ENCODE peak calls at places on chromosome 21, in seven cellular contexts. A, P, N, D, S, V and K are unnamed samples.

GRCh38 chr21:27422435-27422834 is 455.5 kb upstream of the ADAMTS5 start:
- DNase-seq in A (no peak), P (no peak), N (no peak), D (no peak), S (no peak), V (no peak), K (no peak)

GRCh38 chr21:37767984-37768383 is 148.3 kb downstream of the KCNJ6 start:
- DNase-seq in A (no peak), P (no peak), N (no peak), D (no peak), S (no peak), V (no peak), K (no peak)

GRCh38 chr21:35921471-35921870 is 138.9 kb downstream of the SETD4 start:
- DNase-seq in A (no peak), P (no peak), N (no peak), D (no peak), S (no peak), V (no peak), K (no peak)

GRCh38 chr21:35932232-35932911 is 128.0 kb downstream of the SETD4 start:
- DNase-seq in A (peak), P (peak), N (no peak), D (peak), S (peak), V (peak), K (no peak)

GRCh38 chr21:38773108-38774061 is 32.3 kb upstream of the ETS2 start:
- DNase-seq in A (peak), P (peak), N (no peak), D (no peak), S (no peak), V (peak), K (no peak)

GRCh38 chr21:45461369-45461750 is 56.4 kb downstream of the COL18A1 start:
- DNase-seq in A (no peak), P (no peak), N (no peak), D (peak), S (no peak), V (no peak), K (no peak)

GRCh38 chr21:45291613-45292398 is 4.1 kb upstream of the POFUT2 start:
- DNase-seq in A (no peak), P (no peak), N (peak), D (no peak), S (no peak), V (no peak), K (peak)

GRCh38 chr21:37536616-37537278 is 170.2 kb downstream of the DYRK1A start:
- DNase-seq in A (no peak), P (no peak), N (no peak), D (no peak), S (no peak), V (no peak), K (no peak)

GRCh38 chr21:45846373-45847160 is 135.0 kb upstream of the COL6A1 start:
- DNase-seq in A (no peak), P (no peak), N (no peak), D (peak), S (no peak), V (peak), K (no peak)

GRCh38 chr21:25457411-25457810 is 149.9 kb downstream of the MRPL39 start:
- DNase-seq in A (peak), P (no peak), N (no peak), D (no peak), S (peak), V (peak), K (no peak)

GRCh38 chr21:45336870-45337269 is 49.2 kb upstream of the POFUT2 start:
- DNase-seq in A (no peak), P (no peak), N (no peak), D (peak), S (no peak), V (no peak), K (peak)

GRCh38 chr21:27362249-27362648 is 395.4 kb upstream of the ADAMTS5 start:
- DNase-seq in A (no peak), P (no peak), N (no peak), D (no peak), S (no peak), V (no peak), K (no peak)

GRCh38 chr21:19864456-19864855 is 1133.8 kb upstream of the NCAM2 start:
- DNase-seq in A (no peak), P (no peak), N (no peak), D (no peak), S (no peak), V (no peak), K (no peak)

GRCh38 chr21:36642777-36643176 is 56.1 kb upstream of the SIM2 start:
- DNase-seq in A (no peak), P (no peak), N (no peak), D (no peak), S (no peak), V (no peak), K (no peak)

GRCh38 chr21:32412998-32413504 is 545 bp downstream of the EVA1C start:
- DNase-seq in A (no peak), P (no peak), N (no peak), D (peak), S (no peak), V (peak), K (no peak)

GRCh38 chr21:38847556-38847955 is 41.8 kb downstream of the ETS2 start:
- DNase-seq in A (no peak), P (no peak), N (no peak), D (no peak), S (no peak), V (no peak), K (no peak)

GRCh38 chr21:44791993-44792392 is 9.6 kb downstream of the UBE2G2 start:
- DNase-seq in A (no peak), P (no peak), N (no peak), D (no peak), S (no peak), V (no peak), K (no peak)

GRCh38 chr21:32538147-32538792 is 47.1 kb downstream of the TCP10L start:
- DNase-seq in A (no peak), P (no peak), N (no peak), D (no peak), S (no peak), V (no peak), K (no peak)

GRCh38 chr21:36708512-36709029 is 9.7 kb downstream of the SIM2 start:
- DNase-seq in A (no peak), P (no peak), N (no peak), D (no peak), S (no peak), V (no peak), K (no peak)

GRCh38 chr21:36968414-36968813 is 1.9 kb upstream of the HLCS start:
- DNase-seq in A (no peak), P (no peak), N (no peak), D (no peak), S (no peak), V (no peak), K (no peak)

GRCh38 chr21:45521241-45521640 is 21.0 kb downstream of the SLC19A1 start:
- DNase-seq in A (no peak), P (no peak), N (no peak), D (no peak), S (no peak), V (no peak), K (no peak)

GRCh38 chr21:29130234-29130993 is at the start of gene MAP3K7CL:
- DNase-seq in A (peak), P (no peak), N (no peak), D (peak), S (no peak), V (peak), K (no peak)

GRCh38 chr21:26800455-26801454 is 44.5 kb downstream of the ADAMTS1 start:
- DNase-seq in A (no peak), P (no peak), N (no peak), D (peak), S (no peak), V (peak), K (no peak)

GRCh38 chr21:21897275-21897883 is 899.2 kb downstream of the NCAM2 start:
- DNase-seq in A (no peak), P (no peak), N (no peak), D (no peak), S (no peak), V (no peak), K (no peak)

GRCh38 chr21:45981641-45982255 is at the start of gene COL6A1:
- DNase-seq in A (no peak), P (no peak), N (peak), D (peak), S (no peak), V (peak), K (peak)

GRCh38 chr21:10425856-10426255 is 95.5 kb upstream of the TPTE start:
- DNase-seq in A (no peak), P (no peak), N (peak), D (no peak), S (no peak), V (no peak), K (no peak)

GRCh38 chr21:46006547-46007497 is 25.3 kb downstream of the COL6A1 start:
- DNase-seq in A (no peak), P (no peak), N (no peak), D (no peak), S (no peak), V (no peak), K (peak)

GRCh38 chr21:34737115-34737514 is 68.3 kb downstream of the CLIC6 start:
- DNase-seq in A (peak), P (no peak), N (no peak), D (no peak), S (no peak), V (no peak), K (no peak)
- H3K4me3 ChIP-seq in A (no peak), P (no peak), N (no peak), D (no peak), S (no peak), V (no peak), K (no peak)

GRCh38 chr21:15781986-15782385 is 52.2 kb downstream of the USP25 start:
- DNase-seq in A (no peak), P (no peak), N (no peak), D (no peak), S (no peak), V (no peak), K (no peak)
- H3K4me3 ChIP-seq in A (no peak), P (no peak), N (no peak), D (no peak), S (no peak), V (no peak), K (no peak)

GRCh38 chr21:31334648-31335121 is 9.4 kb downstream of the TIAM1 start:
- DNase-seq in A (no peak), P (no peak), N (no peak), D (no peak), S (no peak), V (no peak), K (no peak)

GRCh38 chr21:31337086-31337485 is 7.0 kb downstream of the TIAM1 start:
- DNase-seq in A (no peak), P (no peak), N (no peak), D (no peak), S (no peak), V (no peak), K (no peak)

GRCh38 chr21:31337991-31338891 is 5.8 kb downstream of the TIAM1 start:
- DNase-seq in A (no peak), P (no peak), N (no peak), D (no peak), S (no peak), V (no peak), K (no peak)

GRCh38 chr21:31335957-31336738 is 7.9 kb downstream of the TIAM1 start:
- DNase-seq in A (peak), P (no peak), N (no peak), D (no peak), S (no peak), V (peak), K (no peak)

GRCh38 chr21:31336739-31337040 is 7.4 kb downstream of the TIAM1 start:
- DNase-seq in A (no peak), P (no peak), N (no peak), D (no peak), S (no peak), V (no peak), K (no peak)
- H3K4me3 ChIP-seq in A (no peak), P (no peak), N (no peak), D (no peak), S (no peak), V (no peak), K (no peak)

DNA sequence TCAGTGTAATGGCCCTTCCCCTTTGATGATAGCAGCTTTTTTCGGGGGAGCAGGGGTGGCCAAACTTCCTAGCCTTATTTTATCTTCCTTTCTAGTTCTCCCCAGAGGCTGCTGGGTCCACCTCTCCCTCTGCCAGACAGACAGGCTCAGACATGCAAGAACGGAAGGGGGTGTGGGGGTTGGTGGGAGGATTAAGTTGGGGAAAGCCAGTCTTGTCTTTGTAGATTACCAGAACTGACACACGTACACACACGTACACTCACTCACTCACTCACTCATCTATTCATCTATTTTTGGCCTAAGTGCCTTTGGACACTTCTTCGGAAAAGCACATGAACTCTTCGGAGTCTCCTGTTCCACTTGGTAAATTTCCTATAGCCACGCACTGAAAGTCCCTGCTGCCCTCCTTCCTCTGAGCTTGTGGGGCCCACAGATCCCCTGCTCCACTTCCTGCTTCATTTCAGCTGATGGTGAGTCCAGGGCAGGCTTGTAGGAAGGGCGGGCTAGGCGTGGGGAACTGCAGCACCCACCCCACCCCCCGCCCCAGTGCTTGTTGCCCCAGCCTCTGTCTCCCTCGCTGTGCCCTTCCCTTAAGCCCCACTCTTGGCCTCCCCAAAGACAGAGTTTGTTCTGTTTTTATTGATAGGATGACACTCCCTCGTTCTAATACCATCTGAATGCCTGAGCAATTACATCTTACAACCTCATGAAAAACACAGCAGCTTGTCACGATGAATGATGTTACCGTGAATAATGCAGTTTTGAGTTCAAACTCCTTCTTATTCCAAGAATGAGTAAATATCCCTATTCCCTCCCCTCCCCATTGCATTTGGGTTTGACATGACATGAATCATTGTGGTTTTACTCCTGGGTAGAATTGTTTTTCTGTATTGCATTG is 60.7 kb upstream of the ATP5PO start:
- DNase-seq in A (peak), P (no peak), N (peak), D (peak), S (peak), V (peak), K (peak)
- H3K4me3 ChIP-seq in A (no peak), P (peak), N (peak), D (peak), S (peak), V (no peak), K (no peak)

GRCh38 chr21:41369915-41370839 is 8.3 kb downstream of the MX2 start:
- DNase-seq in A (no peak), P (no peak), N (no peak), D (peak), S (peak), V (no peak), K (no peak)
- H3K4me3 ChIP-seq in A (no peak), P (peak), N (no peak), D (peak), S (peak), V (no peak), K (peak)

GRCh38 chr21:41929248-41929647 is 24.6 kb downstream of the C2CD2 start:
- DNase-seq in A (no peak), P (no peak), N (no peak), D (no peak), S (no peak), V (no peak), K (peak)

GRCh38 chr21:41931041-41931451 is 22.8 kb downstream of the C2CD2 start:
- DNase-seq in A (no peak), P (no peak), N (no peak), D (no peak), S (no peak), V (peak), K (peak)

GRCh38 chr21:41927727-41928409 is 25.9 kb downstream of the C2CD2 start:
- DNase-seq in A (no peak), P (no peak), N (no peak), D (no peak), S (no peak), V (no peak), K (peak)

GRCh38 chr21:41926807-41927171 is 27.0 kb downstream of the C2CD2 start:
- DNase-seq in A (no peak), P (no peak), N (no peak), D (no peak), S (no peak), V (no peak), K (no peak)

DNA sequence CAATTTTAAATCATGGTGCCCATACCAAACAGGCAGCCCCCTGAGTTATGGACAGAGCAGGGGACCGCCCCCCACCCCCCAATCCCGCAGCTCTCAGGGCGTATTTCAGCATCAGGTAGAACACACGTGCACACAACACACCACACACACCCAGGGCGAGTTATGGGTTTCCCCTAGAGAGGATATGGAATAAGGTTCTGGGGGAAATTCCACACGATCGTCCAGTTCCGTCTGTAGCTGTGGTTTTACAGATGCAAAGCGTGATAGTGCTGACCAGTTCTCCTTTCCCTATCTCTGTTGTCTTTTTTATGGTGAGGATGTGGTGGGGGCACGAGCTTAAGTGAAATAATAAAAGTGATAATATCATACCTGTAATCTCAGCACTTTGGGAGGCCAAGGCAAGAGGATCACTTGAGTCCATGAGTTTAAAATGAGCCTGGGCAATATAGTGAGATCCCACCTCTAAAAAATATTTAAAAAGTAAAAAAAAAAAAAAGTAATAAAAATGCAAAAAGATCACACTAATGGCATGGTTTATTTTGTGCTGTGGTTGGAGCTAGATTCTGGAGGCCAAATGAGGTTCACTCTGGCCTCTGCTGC is 25.1 kb downstream of the C2CD2 start:
- DNase-seq in A (no peak), P (no peak), N (no peak), D (no peak), S (peak), V (peak), K (peak)
- H3K4me3 ChIP-seq in A (no peak), P (no peak), N (no peak), D (no peak), S (no peak), V (no peak), K (no peak)

GRCh38 chr21:41425588-41425953 is 468 bp upstream of the MX1 start:
- DNase-seq in A (no peak), P (no peak), N (no peak), D (no peak), S (no peak), V (no peak), K (no peak)

GRCh38 chr21:41428311-41428710 is 2.3 kb downstream of the MX1 start:
- DNase-seq in A (no peak), P (no peak), N (no peak), D (no peak), S (no peak), V (no peak), K (no peak)

GRCh38 chr21:41427556-41427955 is 1.5 kb downstream of the MX1 start:
- DNase-seq in A (no peak), P (no peak), N (no peak), D (no peak), S (no peak), V (no peak), K (no peak)

GRCh38 chr21:41425954-41426655 is at the start of gene MX1:
- DNase-seq in A (no peak), P (no peak), N (no peak), D (peak), S (peak), V (peak), K (peak)

GRCh38 chr21:41426656-41427311 is 745 bp downstream of the MX1 start:
- DNase-seq in A (no peak), P (no peak), N (no peak), D (no peak), S (no peak), V (no peak), K (peak)
- H3K4me3 ChIP-seq in A (peak), P (peak), N (no peak), D (peak), S (peak), V (peak), K (peak)

GRCh38 chr21:16419188-16419874 is 689.5 kb downstream of the USP25 start:
- DNase-seq in A (no peak), P (peak), N (no peak), D (peak), S (no peak), V (peak), K (no peak)

GRCh38 chr21:16418211-16418610 is 688.4 kb downstream of the USP25 start:
- DNase-seq in A (no peak), P (no peak), N (no peak), D (no peak), S (no peak), V (peak), K (no peak)

GRCh38 chr21:16420086-16420724 is 690.4 kb downstream of the USP25 start:
- DNase-seq in A (no peak), P (no peak), N (no peak), D (peak), S (no peak), V (peak), K (no peak)

GRCh38 chr21:16422702-16423101 is 692.9 kb downstream of the USP25 start:
- DNase-seq in A (no peak), P (no peak), N (no peak), D (no peak), S (no peak), V (no peak), K (no peak)

DNA sequence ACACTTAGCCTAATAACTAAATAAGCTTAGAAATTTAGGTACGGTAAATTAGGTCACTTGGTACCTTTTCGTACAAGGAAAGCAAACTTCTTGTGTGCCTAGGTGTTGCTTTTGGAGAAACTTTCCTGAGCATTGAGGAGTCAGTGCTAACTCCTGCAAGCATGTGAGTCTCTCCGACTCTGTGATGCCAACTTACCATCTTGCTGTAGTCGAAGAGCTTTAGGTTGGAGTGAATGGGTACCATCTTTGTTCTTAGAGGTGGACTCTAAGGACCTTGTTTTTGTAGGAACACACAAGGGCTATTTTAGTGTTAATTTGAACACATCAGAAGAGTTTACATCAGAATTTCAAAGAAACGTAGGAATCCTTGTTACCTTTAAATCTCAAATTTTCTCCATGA is 688.9 kb downstream of the USP25 start:
- DNase-seq in A (no peak), P (no peak), N (no peak), D (no peak), S (no peak), V (no peak), K (no peak)
- H3K4me3 ChIP-seq in A (no peak), P (peak), N (no peak), D (peak), S (no peak), V (no peak), K (no peak)